ENCODE peak calls at places on chromosomes 5 and 9, in four cellular contexts. W is NB4, Y is AG04450, J is fibroblast of mammary gland. N is an unnamed sample.

GRCh38 chr5:125798311-125798710 is 624.9 kb upstream of the GRAMD2B start:
- DNase-seq in Y (peak), J (peak), W (peak), N (peak)

GRCh38 chr5:33808699-33809098 is 83.1 kb downstream of the ADAMTS12 start:
- DNase-seq in Y (no peak), W (no peak), J (no peak), N (no peak)

GRCh38 chr5:158414333-158414762 is 555.4 kb upstream of the CLINT1 start:
- DNase-seq in Y (no peak), W (no peak), J (peak), N (peak)

GRCh38 chr5:170277953-170278352 is 19.6 kb downstream of the LCP2 start:
- DNase-seq in Y (no peak), W (peak), J (no peak), N (no peak)

GRCh38 chr5:115816226-115817042 is at the start of gene CDO1:
- DNase-seq in Y (no peak), W (no peak), J (peak), N (peak)

GRCh38 chr5:158380661-158381060 is 521.7 kb upstream of the CLINT1 start:
- DNase-seq in J (no peak), Y (no peak), W (no peak), N (no peak)

GRCh38 chr9:132637351-132637750 is 32.4 kb downstream of the DDX31 start:
- DNase-seq in Y (no peak), W (no peak), J (no peak), N (no peak)

GRCh38 chr5:79829260-79829659 is 139.6 kb downstream of the CMYA5 start:
- DNase-seq in W (peak), J (no peak), Y (no peak), N (no peak)

GRCh38 chr9:33097192-33097591 is 20.7 kb upstream of the SMU1 start:
- DNase-seq in Y (no peak), J (no peak), W (no peak), N (no peak)

GRCh38 chr5:110105692-110106091 is 416.0 kb downstream of the MAN2A1 start:
- DNase-seq in Y (no peak), J (peak), W (no peak), N (peak)

GRCh38 chr5:172990776-172991175 is 7.2 kb downstream of the ATP6V0E1 start:
- DNase-seq in J (no peak), W (no peak), Y (no peak), N (no peak)

GRCh38 chr9:14710804-14711203 is 11.7 kb downstream of the CER1 start:
- DNase-seq in W (no peak), Y (no peak), J (peak), N (peak)

GRCh38 chr5:153551537-153552079 is 61.1 kb downstream of the GRIA1 start:
- DNase-seq in Y (peak), J (peak), W (no peak), N (peak)

GRCh38 chr5:153555420-153556114 is 65.1 kb downstream of the GRIA1 start:
- DNase-seq in W (no peak), J (no peak), Y (no peak), N (no peak)

DNA sequence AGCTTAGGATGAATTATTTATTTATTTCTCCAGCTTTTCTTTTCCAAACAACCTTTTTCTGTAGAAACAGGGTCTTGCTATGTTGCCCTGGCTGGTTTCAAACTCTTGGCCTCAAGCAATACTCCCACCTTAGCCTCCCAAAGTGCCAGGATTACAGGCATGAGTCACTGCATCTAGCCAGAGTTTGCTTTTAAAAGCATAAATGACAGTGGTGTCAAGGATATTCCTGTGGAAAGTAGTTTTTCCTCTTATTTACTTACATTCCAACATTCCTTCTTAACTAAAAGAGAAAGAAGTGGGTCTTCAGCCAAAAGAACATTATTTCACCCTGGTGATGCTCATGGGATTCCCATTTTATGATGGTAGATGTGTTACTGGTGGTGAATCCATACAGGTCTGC is 62.4 kb downstream of the GRIA1 start:
- DNase-seq in J (peak), W (no peak), Y (no peak), N (peak)
- H3K4me3 ChIP-seq in J (no peak), W (no peak), Y (no peak), N (no peak)

DNA sequence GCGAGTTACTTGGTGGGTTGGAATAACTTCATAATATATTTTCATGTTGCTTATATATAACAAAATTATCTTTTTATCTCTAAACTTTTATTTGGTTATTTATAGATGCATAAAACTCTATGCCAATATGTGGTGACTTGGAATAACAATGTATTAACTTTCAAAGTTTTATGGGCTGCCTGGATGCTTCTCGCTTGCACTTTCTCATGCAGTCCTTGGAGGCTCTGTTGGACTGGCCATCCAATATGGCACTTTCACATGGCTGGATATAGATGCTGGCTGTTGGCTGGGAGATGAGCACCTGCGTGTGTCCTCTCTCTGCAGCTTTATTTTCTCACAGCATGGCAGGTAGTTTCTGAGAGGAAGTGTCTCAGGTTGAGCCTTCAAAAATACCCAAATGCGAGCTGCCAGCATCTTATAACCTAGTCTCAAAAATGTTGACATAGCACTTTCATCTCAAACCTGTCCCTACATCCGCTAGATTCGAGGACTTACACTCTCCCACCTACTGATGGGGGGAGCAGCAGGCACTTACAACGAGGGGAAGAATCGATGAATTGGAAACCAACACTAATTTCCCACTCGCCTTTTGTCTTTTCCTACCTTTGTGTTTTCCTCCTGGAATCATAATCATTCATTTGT is 48.3 kb upstream of the SMARCA2 start:
- DNase-seq in Y (no peak), W (no peak), J (no peak), N (no peak)
- TF ChIP-seq CTCF in Y (no peak), W (no peak), J (no peak), N (no peak)

GRCh38 chr9:38689678-38690077 is 30.3 kb downstream of the FAM240B start:
- DNase-seq in W (no peak), J (no peak), Y (no peak), N (peak)

GRCh38 chr9:38686923-38687322 is 33.0 kb downstream of the FAM240B start:
- DNase-seq in Y (no peak), W (no peak), J (no peak), N (no peak)

GRCh38 chr9:38687992-38688391 is 31.9 kb downstream of the FAM240B start:
- DNase-seq in J (no peak), W (no peak), Y (no peak), N (no peak)

GRCh38 chr9:38685535-38685934 is 34.4 kb downstream of the FAM240B start:
- DNase-seq in J (no peak), Y (no peak), W (no peak), N (no peak)

DNA sequence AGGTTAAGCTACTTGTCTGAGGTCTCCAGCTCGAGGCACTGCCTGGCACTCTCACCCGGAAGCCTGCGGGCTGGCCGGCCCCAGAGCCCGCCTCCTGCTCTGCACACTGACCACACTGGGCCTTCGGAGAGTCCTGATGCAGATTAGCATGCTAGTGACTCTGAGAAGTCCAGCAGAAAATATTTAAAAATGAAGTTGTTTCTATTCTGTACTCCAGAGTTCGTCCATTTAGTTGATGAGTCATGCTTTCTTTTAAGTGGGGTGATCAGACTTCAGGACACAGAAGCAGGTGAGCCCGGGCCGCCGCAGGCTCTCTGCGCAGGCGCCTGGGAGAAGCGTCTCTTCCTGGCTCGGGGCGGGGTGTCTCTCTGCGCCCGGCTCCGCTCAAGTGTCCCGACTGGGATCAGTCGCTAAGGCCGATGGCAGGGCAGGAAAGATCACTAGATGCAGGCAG is 32.5 kb downstream of the FAM240B start:
- DNase-seq in W (no peak), J (no peak), Y (no peak), N (no peak)
- H3K4me3 ChIP-seq in W (no peak), J (no peak), Y (no peak), N (no peak)

DNA sequence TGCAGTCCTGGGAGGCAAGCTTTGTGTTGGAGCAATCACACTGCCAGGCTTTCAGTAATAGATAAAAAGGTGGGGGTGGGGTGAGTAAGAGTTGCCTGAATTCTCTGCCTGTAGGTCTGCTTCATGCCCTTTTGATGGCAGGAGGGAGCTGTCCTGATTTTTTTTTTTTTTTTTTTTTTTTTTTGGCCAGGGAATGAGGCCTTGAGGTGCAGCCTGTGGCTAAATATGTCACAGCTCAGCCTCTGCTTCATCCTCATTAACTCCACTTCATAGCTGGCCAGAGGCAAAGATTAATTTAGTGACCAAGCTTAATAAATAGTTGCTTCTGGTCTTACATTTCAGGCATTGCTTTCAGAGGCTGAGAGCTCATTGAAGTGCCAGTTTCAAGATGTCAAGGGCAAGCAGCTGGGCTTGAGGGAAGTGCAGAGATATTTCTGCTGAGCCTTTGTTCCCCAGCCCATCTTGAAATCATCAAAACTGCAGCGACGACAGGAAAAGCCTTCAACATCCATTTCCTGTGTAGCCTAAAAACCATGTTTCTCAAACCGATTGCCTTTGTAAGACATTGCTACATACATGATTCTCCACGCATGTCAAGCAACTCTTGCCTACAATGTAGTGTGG is 134.7 kb downstream of the MACIR start:
- DNase-seq in W (peak), Y (no peak), J (peak), N (peak)
- TF ChIP-seq CTCF in W (no peak), Y (no peak), J (no peak), N (no peak)

GRCh38 chr5:181207960-181208253 is 2.9 kb upstream of the TRIM7 start:
- DNase-seq in Y (no peak), J (no peak), W (no peak), N (no peak)
- H3K4me3 ChIP-seq in Y (no peak), J (no peak), W (no peak), N (no peak)

DNA sequence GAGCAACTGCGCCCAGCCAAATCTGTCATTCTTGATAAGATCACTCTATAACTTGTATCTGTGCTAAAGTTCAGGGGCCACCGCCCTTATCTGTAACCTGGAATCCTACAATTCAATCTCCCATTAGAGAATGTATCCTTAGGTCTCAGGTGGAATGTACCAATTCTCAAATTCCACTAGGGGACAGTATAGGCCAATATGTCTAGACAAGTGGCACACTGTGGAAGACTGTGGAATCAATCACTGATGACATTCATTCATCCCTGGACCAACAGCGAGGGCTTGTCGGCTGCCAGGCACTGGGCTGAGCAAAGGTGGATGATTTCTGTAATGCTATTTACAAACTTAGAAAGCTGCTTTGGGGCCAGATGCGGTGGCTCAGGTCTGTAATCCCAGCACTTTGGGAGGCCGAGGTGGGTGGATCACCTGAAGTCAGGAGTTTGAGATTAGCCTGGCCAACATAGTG is 28.7 kb upstream of the MEGF9 start:
- DNase-seq in J (peak), Y (no peak), W (peak), N (peak)
- TF ChIP-seq CTCF in J (peak), Y (peak), W (peak), N (peak)

GRCh38 chr5:73339165-73339564 is 109.4 kb downstream of the FOXD1 start:
- DNase-seq in Y (no peak), J (no peak), W (no peak), N (no peak)
- H3K4me3 ChIP-seq in Y (no peak), J (no peak), W (no peak), N (no peak)

DNA sequence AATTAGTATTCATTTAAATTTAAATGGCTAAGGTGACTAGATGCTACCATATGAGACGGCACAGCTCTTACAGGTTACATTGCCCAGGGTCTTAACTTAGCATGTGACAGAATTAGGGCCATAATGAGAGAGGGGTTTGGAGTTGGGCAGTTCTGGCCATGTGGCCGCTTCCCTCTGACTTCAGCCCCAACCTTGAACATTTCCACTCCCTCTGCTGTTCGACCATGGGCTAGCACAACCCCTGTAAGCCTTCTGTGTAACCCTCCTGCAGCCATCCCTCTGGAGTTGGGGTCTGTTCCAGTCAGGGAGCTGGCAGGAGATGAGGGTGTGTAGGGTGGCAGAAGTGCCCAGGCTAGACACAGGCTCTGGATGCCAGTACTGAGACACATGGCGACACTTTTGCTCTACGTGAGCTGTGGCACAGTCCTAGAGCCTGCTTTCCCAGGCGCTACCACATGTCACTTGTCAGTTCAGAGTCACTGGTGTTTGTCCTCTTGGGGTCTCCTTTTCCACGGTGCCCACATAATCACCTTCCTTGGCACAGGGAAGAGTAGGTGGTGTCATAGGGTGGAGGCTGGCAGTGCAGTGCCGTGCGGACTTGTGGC is 128.7 kb upstream of the PITX1 start:
- DNase-seq in W (no peak), J (no peak), Y (no peak), N (no peak)
- TF ChIP-seq CTCF in W (no peak), J (no peak), Y (peak), N (no peak)

GRCh38 chr5:141422742-141423291 is 2.0 kb downstream of the PCDHGA11 start:
- DNase-seq in J (no peak), Y (no peak), W (no peak), N (no peak)

GRCh38 chr5:141431286-141431685 is 979 bp downstream of the PCDHGA12 start:
- DNase-seq in W (no peak), Y (no peak), J (peak), N (peak)

GRCh38 chr5:141430332-141431113 is at the start of gene PCDHGA12:
- DNase-seq in W (peak), J (peak), Y (no peak), N (peak)

GRCh38 chr5:141427783-141428426 is 2.4 kb upstream of the PCDHGA12 start:
- DNase-seq in W (no peak), Y (no peak), J (no peak), N (no peak)
- H3K4me3 ChIP-seq in W (no peak), Y (no peak), J (no peak), N (no peak)

GRCh38 chr9:105147095-105147871 is 97.2 kb upstream of the SLC44A1 start:
- DNase-seq in W (no peak), J (no peak), Y (no peak), N (no peak)

GRCh38 chr9:105146677-105147076 is 97.8 kb upstream of the SLC44A1 start:
- DNase-seq in Y (no peak), W (no peak), J (no peak), N (no peak)

GRCh38 chr9:105150991-105151685 is 93.3 kb upstream of the SLC44A1 start:
- DNase-seq in W (no peak), Y (no peak), J (peak), N (no peak)

GRCh38 chr9:105151686-105151995 is 92.8 kb upstream of the SLC44A1 start:
- DNase-seq in J (no peak), W (no peak), Y (no peak), N (no peak)

DNA sequence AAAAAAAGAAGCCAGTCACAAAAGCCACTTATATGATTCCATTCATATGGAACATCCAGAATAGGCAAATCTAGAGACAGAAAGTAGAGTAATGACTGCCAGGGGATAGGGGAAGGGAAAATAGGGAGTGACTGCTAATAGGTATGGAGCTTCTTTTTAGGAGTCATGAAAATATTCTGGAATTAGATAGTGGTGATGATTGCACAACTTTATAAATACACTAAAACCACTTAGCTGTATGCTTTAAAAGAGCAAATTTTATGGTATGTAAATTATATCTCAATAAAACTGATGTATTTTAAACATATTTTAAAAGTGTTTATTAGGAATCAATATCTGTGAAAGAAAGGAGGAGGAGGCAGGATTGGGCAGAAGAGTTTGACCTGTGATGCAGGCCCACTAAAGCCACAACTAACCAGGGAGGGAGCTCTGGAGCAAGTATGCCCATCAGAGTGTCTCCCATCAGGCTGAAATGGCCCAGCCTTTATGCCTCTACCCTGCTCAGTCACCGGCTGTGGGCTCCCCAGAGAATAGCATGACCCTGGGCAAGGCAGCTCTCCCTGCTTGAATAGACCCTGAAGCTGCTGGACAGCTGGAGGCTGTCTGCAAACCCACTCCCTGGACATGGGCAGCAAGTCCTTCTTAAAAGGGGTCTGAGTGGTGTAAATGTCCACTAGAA is 96.0 kb upstream of the SLC44A1 start:
- DNase-seq in Y (no peak), W (peak), J (no peak), N (no peak)
- TF ChIP-seq CTCF in Y (peak), W (peak), J (peak), N (peak)

N was measured in fibroblast of the aortic adventitia.